ENCODE peak calls at places on chromosome 17, in ten cellular contexts. D is cardiac muscle cell; R is astrocyte of the spinal cord; E is cardiac fibroblast; N is left ventricle myocardium inferior; A is A549; J is CD8-positive, alpha-beta T cell; C is BE2C; K is fibroblast of lung; S is fibroblast of the aortic adventitia. I is an unnamed sample.

GRCh38 chr17:19461681-19462080 is 50.6 kb downstream of the RNF112 start:
- DNase-seq in D (no peak), R (no peak), E (no peak), N (no peak), A (no peak), J (no peak), C (no peak), K (no peak), S (no peak), I (no peak)

GRCh38 chr17:64732336-64733006 is 70.4 kb upstream of the SMURF2 start:
- DNase-seq in D (no peak), R (peak; percentile 85), E (peak; percentile 86), N (peak; percentile 46), A (peak; percentile 57), J (no peak), C (no peak), K (peak; percentile 80), S (peak; percentile 86), I (peak; percentile 53)

GRCh38 chr17:3524024-3524423 is 33.6 kb downstream of the TRPV3 start:
- DNase-seq in D (no peak), R (no peak), E (no peak), N (no peak), A (no peak), J (no peak), C (no peak), K (no peak), S (no peak), I (no peak)

GRCh38 chr17:41973457-41973856 is 6.9 kb downstream of the CNP start:
- DNase-seq in D (no peak), R (no peak), E (no peak), N (no peak), A (no peak), J (no peak), C (no peak), K (no peak), S (no peak), I (no peak)

GRCh38 chr17:38544839-38545209 is 60.9 kb downstream of the SRCIN1 start:
- DNase-seq in D (no peak), R (no peak), E (no peak), N (no peak), A (no peak), J (no peak), C (no peak), K (no peak), S (no peak), I (no peak)

GRCh38 chr17:59890720-59891119 is 2.0 kb downstream of the TUBD1 start:
- DNase-seq in D (no peak), R (peak; percentile 12), E (peak; percentile 63), N (no peak), A (peak; percentile 48), J (no peak), C (no peak), K (peak; percentile 20), S (no peak), I (peak; percentile 37)

GRCh38 chr17:43912635-43913304 is 5.4 kb upstream of the MPP2 start:
- DNase-seq in D (no peak), R (no peak), E (no peak), N (no peak), A (no peak), J (no peak), C (no peak), K (no peak), S (no peak), I (no peak)

GRCh38 chr17:65418622-65419021 is 142.8 kb downstream of the AXIN2 start:
- DNase-seq in D (no peak), R (no peak), E (no peak), N (no peak), A (no peak), J (no peak), C (no peak), K (no peak), S (no peak), I (no peak)

GRCh38 chr17:33469411-33469810 is 176.3 kb upstream of the ASIC2 start:
- DNase-seq in D (no peak), R (no peak), E (no peak), N (no peak), A (no peak), J (no peak), C (no peak), K (no peak), S (no peak), I (no peak)

GRCh38 chr17:6800422-6801027 is 24.5 kb downstream of the FBXO39 start:
- DNase-seq in D (no peak), R (no peak), E (no peak), N (no peak), A (no peak), J (no peak), C (no peak), K (no peak), S (no peak), I (no peak)

GRCh38 chr17:43360739-43361498 is 37.9 kb upstream of the ARL4D start:
- DNase-seq in D (peak; percentile 98), R (peak; percentile 99), E (peak; percentile 100), N (peak; percentile 86), A (peak; percentile 98), J (peak; percentile 96), C (peak; percentile 94), K (peak; percentile 98), S (peak; percentile 100), I (peak; percentile 100)

GRCh38 chr17:14451729-14452191 is 150.9 kb downstream of the HS3ST3B1 start:
- DNase-seq in D (no peak), R (no peak), E (no peak), N (no peak), A (no peak), J (no peak), C (no peak), K (no peak), S (no peak), I (no peak)

GRCh38 chr17:59167571-59168001 is 12.0 kb downstream of the PRR11 start:
- DNase-seq in D (no peak), R (peak; percentile 27), E (peak; percentile 53), N (no peak), A (no peak), J (no peak), C (no peak), K (peak; percentile 74), S (peak; percentile 45), I (no peak)

GRCh38 chr17:81427446-81428120 is 32.3 kb downstream of the BAHCC1 start:
- DNase-seq in D (no peak), R (no peak), E (no peak), N (peak; percentile 76), A (no peak), J (no peak), C (no peak), K (no peak), S (no peak), I (no peak)

GRCh38 chr17:28472871-28473497 is 460 bp upstream of the SLC13A2 start:
- DNase-seq in D (no peak), R (no peak), E (no peak), N (no peak), A (no peak), J (no peak), C (no peak), K (no peak), S (no peak), I (no peak)

DNA sequence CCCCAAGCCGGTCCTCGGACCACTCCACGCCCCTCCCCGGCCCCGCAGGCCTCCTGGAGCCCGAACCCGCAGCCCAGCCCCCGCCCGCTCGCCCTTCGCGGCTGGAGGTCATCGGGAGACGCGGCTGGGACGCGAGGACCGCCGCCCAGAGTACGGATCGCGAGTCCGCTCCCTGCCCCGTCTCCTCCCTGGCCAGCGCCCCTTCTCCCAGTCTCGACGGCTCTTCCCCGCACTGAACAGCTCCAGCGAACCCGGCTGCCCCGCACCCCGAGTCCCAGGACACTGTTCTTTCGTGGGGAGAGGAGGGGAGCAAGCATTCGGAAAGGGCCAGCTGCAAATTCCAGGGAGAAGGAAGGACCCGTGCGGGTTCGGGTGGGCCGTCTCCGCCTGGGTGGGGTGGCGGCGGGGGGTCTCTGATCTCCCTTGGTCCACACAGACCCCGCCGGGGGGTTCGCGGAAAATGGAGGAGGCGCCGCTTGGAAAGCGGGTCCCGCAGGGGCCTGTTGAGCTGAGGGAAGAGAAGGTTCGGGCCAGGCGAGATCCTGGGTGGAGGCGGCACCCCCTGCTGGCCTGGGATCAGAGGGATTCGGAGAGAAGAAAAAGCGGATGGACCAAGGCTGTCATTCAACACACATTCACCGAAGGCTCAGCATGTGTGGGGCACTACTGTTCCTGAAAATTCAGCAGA is 632 bp upstream of the RTN4RL1 start:
- DNase-seq in D (peak; percentile 89), R (peak; percentile 43), E (peak; percentile 74), N (peak; percentile 78), A (peak; percentile 97), J (no peak), C (peak; percentile 76), K (peak; percentile 54), S (peak; percentile 59), I (peak; percentile 66)
- TF ChIP-seq CTCF in D (peak; percentile 74), R (peak; percentile 71), E (peak; percentile 86), N (peak; percentile 78), A (peak; percentile 90), J (peak; percentile 32), C (peak; percentile 69), K (peak; percentile 72), S (peak; percentile 78), I (peak; percentile 81)

GRCh38 chr17:50059256-50059655 is 3.3 kb downstream of the ITGA3 start:
- DNase-seq in D (no peak), R (no peak), E (no peak), N (no peak), A (no peak), J (no peak), C (no peak), K (no peak), S (no peak), I (no peak)
- H3K4me3 ChIP-seq in D (no peak overlapping the region), R (no peak overlapping the region), E (peak overlapping the region; percentile 4), N (peak overlapping the region; percentile 47), A (peak overlapping the region; percentile 77), J (no peak overlapping the region), C (no peak overlapping the region), K (peak overlapping the region; percentile 16), S (no peak overlapping the region), I (no peak overlapping the region)

DNA sequence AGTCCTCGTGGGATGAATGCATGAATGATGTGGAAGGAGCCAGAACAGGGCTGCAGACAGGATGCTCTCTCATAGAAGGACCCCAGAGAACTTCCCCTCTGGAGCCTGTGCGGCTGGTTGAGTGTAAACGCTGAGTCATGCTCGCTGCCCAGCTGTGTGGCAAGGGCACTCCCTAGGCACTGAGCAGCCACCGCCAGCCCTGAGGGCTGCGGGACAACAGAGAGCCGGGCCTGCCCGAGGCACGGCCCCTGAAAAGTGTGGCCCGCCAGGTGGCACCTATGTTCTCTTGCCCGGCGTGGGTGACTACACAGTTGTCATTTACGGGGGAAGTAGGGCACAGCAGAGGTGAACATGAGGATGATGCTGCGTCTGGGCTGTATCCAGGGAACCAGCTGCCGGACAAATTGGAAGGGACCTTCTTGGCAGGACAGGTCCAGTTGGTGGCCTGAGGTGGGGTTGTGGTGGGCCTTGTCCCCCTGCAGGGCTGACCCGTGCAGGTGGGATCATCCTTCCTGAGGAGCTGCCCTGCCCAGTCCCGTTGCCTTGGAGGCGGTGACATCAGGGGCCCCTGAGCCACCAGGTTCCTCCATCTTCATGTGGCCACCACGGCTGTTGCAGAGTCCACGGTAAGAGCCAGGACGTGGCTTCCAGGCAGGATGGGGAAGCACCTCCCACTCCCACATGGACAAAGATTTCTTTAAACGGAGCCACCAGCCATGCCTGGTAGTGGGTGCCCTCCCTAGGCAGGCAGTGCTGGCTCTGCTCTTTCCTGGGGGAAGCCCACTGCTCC is 94.8 kb upstream of the CBX4 start:
- DNase-seq in D (no peak), R (no peak), E (no peak), N (no peak), A (peak; percentile 60), J (no peak), C (no peak), K (peak; percentile 10), S (no peak), I (no peak)
- TF ChIP-seq CTCF in D (no peak), R (no peak), E (no peak), N (no peak), A (peak; percentile 6), J (no peak), C (no peak), K (no peak), S (no peak), I (no peak)

GRCh38 chr17:68204736-68205135 is 43.1 kb upstream of the AMZ2 start:
- DNase-seq in D (no peak), R (no peak), E (no peak), N (peak; percentile 31), A (peak; percentile 38), J (peak; percentile 22), C (no peak), K (no peak), S (no peak), I (no peak)
- H3K4me3 ChIP-seq in D (peak overlapping the region; percentile 74), R (peak overlapping the region; percentile 59), E (peak overlapping the region; percentile 75), N (peak overlapping the region; percentile 77), A (peak overlapping the region; percentile 84), J (peak overlapping the region; percentile 78), C (peak overlapping the region; percentile 80), K (peak overlapping the region; percentile 76), S (peak overlapping the region; percentile 85), I (peak overlapping the region; percentile 80)

I was measured in choroid plexus epithelial cell.